ENCODE peak calls at places on chromosomes 3 and 15, in eight cellular contexts. N, M, R, V, P, Z, H and D are unnamed samples.

GRCh38 chr3:4703054-4703480 is 209.9 kb downstream of the ITPR1 start:
- DNase-seq in N (no peak), M (no peak), R (no peak), V (no peak), P (no peak), Z (no peak), H (no peak), D (no peak)

GRCh38 chr3:44058022-44058867 is 183.4 kb upstream of the TOPAZ1 start:
- DNase-seq in N (no peak), M (no peak), R (peak), V (no peak), P (no peak), Z (peak), H (peak), D (peak)

GRCh38 chr15:92637621-92638020 is 18.0 kb downstream of the FAM174B start:
- DNase-seq in N (no peak), M (no peak), R (no peak), V (no peak), P (no peak), Z (no peak), H (no peak), D (no peak)

GRCh38 chr3:127226946-127227842 is 34.3 kb downstream of the PRR23E start:
- DNase-seq in N (no peak), M (no peak), R (no peak), V (no peak), P (no peak), Z (peak), H (peak), D (no peak)

GRCh38 chr15:84654689-84655453 is 788 bp upstream of the WDR73 start:
- DNase-seq in N (peak), M (peak), R (peak), V (peak), P (peak), Z (peak), H (peak), D (no peak)

GRCh38 chr3:32177702-32178198 is 60.7 kb upstream of the CMTM8 start:
- DNase-seq in N (no peak), M (no peak), R (peak), V (peak), P (peak), Z (peak), H (peak), D (peak)

GRCh38 chr15:94230886-94231727 is at the start of gene MCTP2:
- DNase-seq in N (peak), M (peak), R (peak), V (peak), P (peak), Z (peak), H (peak), D (peak)

GRCh38 chr15:57861039-57861638 is 154.6 kb downstream of the POLR2M start:
- DNase-seq in N (peak), M (no peak), R (peak), V (no peak), P (peak), Z (peak), H (peak), D (peak)